ENCODE peak calls at places on chromosome 17, in six cellular contexts. T is body of pancreas; Z is iPS-NIHi11; H is hypothalamus; Y is stimulated activated CD4-positive, alpha-beta T cell treated with anti-CD3 and anti-CD28 coated beads, Interleukin-15, amount 100 ng/mL, for 1 hour; R is H54. E is an unnamed sample.
A peak's percentile ranks its signal among the peaks of the same experiment; 100 is the strongest.

GRCh38 chr17:31631759-31632158 is 227.3 kb downstream of the COPRS start:
- DNase-seq in R (no peak), Z (no peak), T (no peak), Y (no peak), H (no peak), E (no peak)

GRCh38 chr17:14296511-14296910 is 4.4 kb upstream of the HS3ST3B1 start:
- DNase-seq in R (no peak), T (no peak), H (no peak), Z (no peak), Y (no peak), E (no peak)

GRCh38 chr17:40243756-40244155 is 24.7 kb downstream of the WIPF2 start:
- DNase-seq in H (no peak), Y (no peak), T (no peak), R (no peak), Z (no peak), E (no peak)

GRCh38 chr17:80030730-80031410 is 4.8 kb downstream of the TBC1D16 start:
- DNase-seq in H (no peak), R (no peak), Y (no peak), Z (no peak), T (peak; percentile 95), E (no peak)

GRCh38 chr17:17684901-17685774 is 3.9 kb downstream of the RAI1 start:
- DNase-seq in H (no peak), Y (no peak), T (peak; percentile 71), Z (no peak), R (no peak), E (no peak)

GRCh38 chr17:74453665-74454196 is 12.7 kb upstream of the CD300A start:
- DNase-seq in H (no peak), Z (peak; percentile 100), R (peak; percentile 90), Y (peak; percentile 59), T (peak; percentile 94), E (no peak)

GRCh38 chr17:65588194-65588808 is 26.9 kb upstream of the AXIN2 start:
- DNase-seq in R (no peak), Y (no peak), T (peak; percentile 24), H (no peak), Z (no peak), E (no peak)

GRCh38 chr17:50429793-50430192 is 3.8 kb downstream of the ACSF2 start:
- DNase-seq in Z (no peak), T (no peak), Y (no peak), H (no peak), R (no peak), E (no peak)

GRCh38 chr17:79444226-79444625 is 166.6 kb downstream of the RBFOX3 start:
- DNase-seq in Y (no peak), T (no peak), R (no peak), Z (no peak), H (no peak), E (no peak)

GRCh38 chr17:57937492-57937891 is 17.7 kb downstream of the CUEDC1 start:
- DNase-seq in H (no peak), Z (no peak), Y (no peak), R (no peak), T (no peak), E (no peak)

GRCh38 chr17:7448461-7448860 is 3.6 kb downstream of the CHRNB1 start:
- DNase-seq in H (no peak), R (no peak), Y (no peak), Z (no peak), T (no peak), E (no peak)

GRCh38 chr17:56244268-56244890 is 91.1 kb downstream of the ANKFN1 start:
- DNase-seq in H (no peak), R (no peak), Z (no peak), Y (no peak), T (no peak), E (no peak)

GRCh38 chr17:64304512-64304911 is 41.5 kb upstream of the TEX2 start:
- DNase-seq in T (peak; percentile 33), R (no peak), H (no peak), Z (no peak), Y (no peak), E (no peak)

GRCh38 chr17:80362428-80363119 is 52.4 kb upstream of the ENDOV start:
- DNase-seq in T (peak; percentile 48), H (no peak), Z (no peak), R (no peak), Y (no peak), E (no peak)

GRCh38 chr17:56995776-56996175 is 17.8 kb downstream of the SCPEP1 start:
- DNase-seq in Z (no peak), H (no peak), R (no peak), Y (no peak), T (no peak), E (no peak)